ENCODE peak calls at places on chromosomes 4 and X, in four cellular contexts. K is neural progenitor cell, G is A549, Z is mesenchymal stem cell. P is an unnamed sample.

GRCh38 chr4:8207314-8207713 is 8.2 kb downstream of the SH3TC1 start:
- DNase-seq in K (no peak), G (no peak), Z (no peak), P (no peak)

GRCh38 chrX:46294234-46294633 is 251.0 kb downstream of the ZNF674 start:
- DNase-seq in K (no peak), G (no peak), Z (peak), P (no peak)

GRCh38 chrX:129520151-129520550 is 3.1 kb downstream of the SMARCA1 start:
- DNase-seq in K (no peak), G (no peak), Z (no peak), P (no peak)

GRCh38 chrX:110477593-110478228 is 119.1 kb downstream of the RTL9 start:
- DNase-seq in K (no peak), G (no peak), Z (no peak), P (no peak)

GRCh38 chrX:42220083-42220482 is 296.7 kb upstream of the CASK start:
- DNase-seq in K (no peak), G (no peak), Z (no peak), P (no peak)

GRCh38 chr4:99723555-99724450 is 66.2 kb upstream of the C4orf54 start:
- DNase-seq in K (no peak), G (peak), Z (peak), P (no peak)

GRCh38 chr4:85610450-85610849 is 135.5 kb downstream of the ARHGAP24 start:
- DNase-seq in K (no peak), G (no peak), Z (no peak), P (no peak)

GRCh38 chr4:71449040-71449439 is 110.2 kb downstream of the SLC4A4 start:
- DNase-seq in K (no peak), G (no peak), Z (no peak), P (no peak)

GRCh38 chr4:168831919-168832745 is 177.9 kb downstream of the CBR4 start:
- DNase-seq in K (peak), G (peak), Z (peak), P (peak)

GRCh38 chrX:120428309-120428708 is 40.8 kb downstream of the LAMP2 start:
- DNase-seq in K (no peak), G (no peak), Z (peak), P (no peak)

GRCh38 chr4:36244257-36245084 is at the start of gene ARAP2:
- DNase-seq in K (peak), G (peak), Z (peak), P (peak)

GRCh38 chr4:152935661-152936445 is at the start of gene FHDC1:
- DNase-seq in K (peak), G (no peak), Z (peak), P (peak)

GRCh38 chr4:99655315-99656081 is 2.1 kb downstream of the C4orf54 start:
- DNase-seq in K (no peak), G (no peak), Z (peak), P (no peak)

DNA sequence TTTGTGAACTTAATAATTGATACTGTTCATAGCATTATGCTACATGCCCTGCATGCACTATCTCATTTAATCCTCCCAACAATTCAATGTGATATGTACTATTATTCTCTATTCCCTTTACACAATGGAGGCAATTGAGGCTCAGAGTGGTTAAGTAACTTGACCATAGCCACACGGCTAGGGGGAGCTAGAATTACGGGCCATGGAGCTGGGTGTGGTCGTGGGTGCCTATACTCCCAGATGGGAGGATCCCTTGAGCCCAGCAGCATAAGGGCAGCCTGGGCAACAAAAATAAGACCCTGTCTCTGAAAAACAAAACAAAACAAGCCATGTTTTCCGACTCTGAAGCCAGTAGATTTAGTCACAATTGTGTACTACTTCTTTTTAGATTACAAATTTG is 43.7 kb upstream of the PDGFRA start:
- DNase-seq in K (no peak), G (no peak), Z (no peak), P (no peak)
- H3K4me2 ChIP-seq in K (no peak), G (no peak), Z (no peak), P (no peak)

GRCh38 chr4:141567326-141567915 is 69.0 kb upstream of the IL15 start:
- DNase-seq in K (no peak), G (no peak), Z (no peak), P (no peak)

GRCh38 chr4:141571368-141571767 is 65.0 kb upstream of the IL15 start:
- DNase-seq in K (no peak), G (peak), Z (peak), P (no peak)

GRCh38 chr4:141571793-141572192 is 64.6 kb upstream of the IL15 start:
- DNase-seq in K (no peak), G (peak), Z (no peak), P (no peak)

GRCh38 chr4:141570290-141570689 is 66.1 kb upstream of the IL15 start:
- DNase-seq in K (no peak), G (no peak), Z (no peak), P (no peak)

GRCh38 chr4:141569141-141569540 is 67.2 kb upstream of the IL15 start:
- DNase-seq in K (no peak), G (no peak), Z (peak), P (no peak)
- H3K4me2 ChIP-seq in K (no peak), G (peak), Z (no peak), P (no peak)

GRCh38 chr4:16791460-16791859 is 107.0 kb downstream of the LDB2 start:
- DNase-seq in K (no peak), G (no peak), Z (no peak), P (no peak)
- H3K4me2 ChIP-seq in K (no peak), G (no peak), Z (no peak), P (no peak)

DNA sequence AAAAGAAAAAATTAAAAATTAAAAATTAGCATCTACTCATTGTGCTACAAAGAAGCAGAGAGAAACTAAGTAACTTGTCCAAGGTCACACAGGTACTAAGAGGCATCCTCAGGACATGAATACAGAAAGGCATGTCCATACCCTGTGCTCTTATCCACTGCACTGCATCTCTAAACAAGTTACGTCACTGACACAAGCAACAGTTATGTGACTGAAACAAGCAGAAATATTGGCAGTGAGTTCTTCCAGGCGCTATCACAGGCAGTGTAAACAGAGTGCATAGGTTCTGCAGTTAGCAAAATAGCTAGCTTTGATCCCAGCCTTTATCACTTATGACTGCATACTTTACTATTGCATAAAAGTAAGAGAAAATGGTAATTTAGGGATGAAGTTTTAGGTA is 7.9 kb downstream of the VEGFC start:
- DNase-seq in K (no peak), G (no peak), Z (peak), P (no peak)
- H3K4me2 ChIP-seq in K (no peak), G (no peak), Z (no peak), P (no peak)

GRCh38 chr4:81166431-81166830 is 48.6 kb downstream of the PRKG2 start:
- DNase-seq in K (no peak), G (no peak), Z (no peak), P (no peak)

GRCh38 chr4:81162752-81163458 is 52.1 kb downstream of the PRKG2 start:
- DNase-seq in K (no peak), G (no peak), Z (no peak), P (no peak)

GRCh38 chr4:81164126-81164525 is 50.9 kb downstream of the PRKG2 start:
- DNase-seq in K (no peak), G (no peak), Z (no peak), P (no peak)

GRCh38 chr4:81164623-81165416 is 50.2 kb downstream of the PRKG2 start:
- DNase-seq in K (no peak), G (peak), Z (no peak), P (no peak)

DNA sequence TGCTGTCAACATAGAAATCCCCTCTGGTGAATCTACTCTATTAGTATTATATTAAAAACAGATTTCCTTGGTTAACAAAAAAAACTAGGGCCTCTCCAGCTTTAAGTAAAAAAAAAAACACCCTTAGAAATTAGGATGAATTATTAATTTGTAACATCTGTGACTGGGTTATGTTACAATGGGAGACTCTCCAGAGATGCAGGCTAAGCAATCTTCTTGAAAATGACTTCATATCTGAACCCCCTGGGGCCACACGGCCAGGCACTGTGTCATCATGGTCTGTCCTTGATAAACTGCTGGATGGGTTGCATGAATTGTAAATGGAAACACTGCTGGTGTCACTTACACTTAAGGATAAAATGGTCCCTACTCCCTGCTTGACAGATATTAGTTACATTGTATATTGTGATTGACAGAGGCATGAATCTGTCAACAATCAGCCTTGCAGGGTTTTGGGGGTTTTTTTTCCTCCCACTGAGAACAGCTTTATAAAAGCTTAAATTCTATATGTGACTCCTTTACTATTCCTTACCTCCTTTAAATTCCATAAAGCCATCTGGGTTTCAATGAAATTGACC is 49.1 kb downstream of the PRKG2 start:
- DNase-seq in K (no peak), G (no peak), Z (no peak), P (no peak)
- H3K4me2 ChIP-seq in K (no peak), G (peak), Z (no peak), P (no peak)